ENCODE peak calls at places on chromosomes 3 and 15, in ten cellular contexts. One of them, this sample, is unnamed.

GRCh38 chr3:115478359-115478758 is 145.0 kb upstream of the GAP43 start:
- DNase-seq in IMR-90: no peak
- DNase-seq in T-helper 1 cell: no peak
- DNase-seq in astrocyte: no peak
- DNase-seq in GM20000: no peak
- DNase-seq in M059J: no peak
- DNase-seq in nucleus accumbens: no peak
- DNase-seq in stimulated activated CD4-positive, alpha-beta T cell treated with anti-CD3 and anti-CD28 coated beads, Interleukin-2, amount 100 ng/mL, for 24 hours: no peak
- DNase-seq in neuronal stem cell: no peak
- DNase-seq in CD4-positive, alpha-beta T cell: no peak
- DNase-seq in this sample: no peak

GRCh38 chr3:143167956-143168355 is 48.4 kb downstream of the CHST2 start:
- DNase-seq in IMR-90: peak; percentile 74
- DNase-seq in T-helper 1 cell: no peak
- DNase-seq in astrocyte: peak; percentile 39
- DNase-seq in GM20000: no peak
- DNase-seq in M059J: peak; percentile 12
- DNase-seq in nucleus accumbens: no peak
- DNase-seq in stimulated activated CD4-positive, alpha-beta T cell treated with anti-CD3 and anti-CD28 coated beads, Interleukin-2, amount 100 ng/mL, for 24 hours: no peak
- DNase-seq in neuronal stem cell: no peak
- DNase-seq in CD4-positive, alpha-beta T cell: no peak
- DNase-seq in this sample: peak; percentile 96

GRCh38 chr15:68578175-68578959 is 426 bp upstream of the CORO2B start:
- DNase-seq in IMR-90: peak; percentile 71
- DNase-seq in T-helper 1 cell: no peak
- DNase-seq in astrocyte: peak; percentile 41
- DNase-seq in GM20000: peak; percentile 51
- DNase-seq in M059J: peak; percentile 69
- DNase-seq in nucleus accumbens: peak; percentile 71
- DNase-seq in stimulated activated CD4-positive, alpha-beta T cell treated with anti-CD3 and anti-CD28 coated beads, Interleukin-2, amount 100 ng/mL, for 24 hours: peak; percentile 26
- DNase-seq in neuronal stem cell: no peak
- DNase-seq in CD4-positive, alpha-beta T cell: no peak
- DNase-seq in this sample: peak; percentile 36

GRCh38 chr3:195209836-195210551 is 61.0 kb downstream of the XXYLT1 start:
- DNase-seq in IMR-90: peak; percentile 60
- DNase-seq in T-helper 1 cell: no peak
- DNase-seq in astrocyte: no peak
- DNase-seq in GM20000: no peak
- DNase-seq in M059J: no peak
- DNase-seq in nucleus accumbens: no peak
- DNase-seq in stimulated activated CD4-positive, alpha-beta T cell treated with anti-CD3 and anti-CD28 coated beads, Interleukin-2, amount 100 ng/mL, for 24 hours: no peak
- DNase-seq in neuronal stem cell: no peak
- DNase-seq in CD4-positive, alpha-beta T cell: no peak
- DNase-seq in this sample: no peak

GRCh38 chr15:90103669-90104329 is 1.5 kb upstream of the IDH2 start:
- DNase-seq in IMR-90: no peak
- DNase-seq in T-helper 1 cell: no peak
- DNase-seq in astrocyte: no peak
- DNase-seq in GM20000: no peak
- DNase-seq in M059J: no peak
- DNase-seq in nucleus accumbens: no peak
- DNase-seq in stimulated activated CD4-positive, alpha-beta T cell treated with anti-CD3 and anti-CD28 coated beads, Interleukin-2, amount 100 ng/mL, for 24 hours: no peak
- DNase-seq in neuronal stem cell: no peak
- DNase-seq in CD4-positive, alpha-beta T cell: no peak
- DNase-seq in this sample: no peak

GRCh38 chr3:127589600-127590281 is 792 bp downstream of the TPRA1 start:
- DNase-seq in IMR-90: no peak
- DNase-seq in T-helper 1 cell: peak; percentile 12
- DNase-seq in astrocyte: no peak
- DNase-seq in GM20000: no peak
- DNase-seq in M059J: no peak
- DNase-seq in nucleus accumbens: no peak
- DNase-seq in stimulated activated CD4-positive, alpha-beta T cell treated with anti-CD3 and anti-CD28 coated beads, Interleukin-2, amount 100 ng/mL, for 24 hours: peak; percentile 33
- DNase-seq in neuronal stem cell: no peak
- DNase-seq in CD4-positive, alpha-beta T cell: no peak
- DNase-seq in this sample: peak; percentile 32

GRCh38 chr3:121839962-121840361 is 5.0 kb downstream of the EAF2 start:
- DNase-seq in IMR-90: no peak
- DNase-seq in T-helper 1 cell: no peak
- DNase-seq in astrocyte: no peak
- DNase-seq in GM20000: no peak
- DNase-seq in M059J: no peak
- DNase-seq in nucleus accumbens: no peak
- DNase-seq in stimulated activated CD4-positive, alpha-beta T cell treated with anti-CD3 and anti-CD28 coated beads, Interleukin-2, amount 100 ng/mL, for 24 hours: no peak
- DNase-seq in neuronal stem cell: no peak
- DNase-seq in CD4-positive, alpha-beta T cell: no peak
- DNase-seq in this sample: no peak

GRCh38 chr3:15769256-15769915 is 28.4 kb downstream of the ANKRD28 start:
- DNase-seq in IMR-90: no peak
- DNase-seq in T-helper 1 cell: no peak
- DNase-seq in astrocyte: peak; percentile 50
- DNase-seq in GM20000: no peak
- DNase-seq in M059J: no peak
- DNase-seq in nucleus accumbens: no peak
- DNase-seq in stimulated activated CD4-positive, alpha-beta T cell treated with anti-CD3 and anti-CD28 coated beads, Interleukin-2, amount 100 ng/mL, for 24 hours: no peak
- DNase-seq in neuronal stem cell: no peak
- DNase-seq in CD4-positive, alpha-beta T cell: no peak
- DNase-seq in this sample: no peak

GRCh38 chr3:47266709-47267489 is 15.7 kb downstream of the KIF9 start:
- DNase-seq in IMR-90: peak; percentile 96
- DNase-seq in T-helper 1 cell: peak; percentile 4
- DNase-seq in astrocyte: peak; percentile 91
- DNase-seq in GM20000: peak; percentile 58
- DNase-seq in M059J: peak; percentile 85
- DNase-seq in nucleus accumbens: no peak
- DNase-seq in stimulated activated CD4-positive, alpha-beta T cell treated with anti-CD3 and anti-CD28 coated beads, Interleukin-2, amount 100 ng/mL, for 24 hours: peak; percentile 56
- DNase-seq in neuronal stem cell: no peak
- DNase-seq in CD4-positive, alpha-beta T cell: peak; percentile 34
- DNase-seq in this sample: peak; percentile 94

GRCh38 chr3:32437898-32438297 is 46.2 kb downstream of the CMTM7 start:
- DNase-seq in IMR-90: no peak
- DNase-seq in T-helper 1 cell: no peak
- DNase-seq in astrocyte: no peak
- DNase-seq in GM20000: no peak
- DNase-seq in M059J: no peak
- DNase-seq in nucleus accumbens: no peak
- DNase-seq in stimulated activated CD4-positive, alpha-beta T cell treated with anti-CD3 and anti-CD28 coated beads, Interleukin-2, amount 100 ng/mL, for 24 hours: peak; percentile 15
- DNase-seq in neuronal stem cell: no peak
- DNase-seq in CD4-positive, alpha-beta T cell: no peak
- DNase-seq in this sample: no peak

GRCh38 chr3:149653136-149653535 is 4.7 kb downstream of the WWTR1 start:
- DNase-seq in IMR-90: no peak
- DNase-seq in T-helper 1 cell: no peak
- DNase-seq in astrocyte: no peak
- DNase-seq in GM20000: no peak
- DNase-seq in M059J: no peak
- DNase-seq in nucleus accumbens: no peak
- DNase-seq in stimulated activated CD4-positive, alpha-beta T cell treated with anti-CD3 and anti-CD28 coated beads, Interleukin-2, amount 100 ng/mL, for 24 hours: no peak
- DNase-seq in neuronal stem cell: no peak
- DNase-seq in CD4-positive, alpha-beta T cell: no peak
- DNase-seq in this sample: no peak